ENCODE peak calls at places on chromosomes 5 and 9, in six cellular contexts. T, A, F, Z, P and Q are unnamed samples.

GRCh38 chr5:105640328-105640727 is 2030.4 kb downstream of the EFNA5 start:
- DNase-seq in T (no peak), A (no peak), F (no peak), Z (no peak), P (no peak), Q (no peak)

GRCh38 chr5:95712347-95712958 is 18.7 kb upstream of the RHOBTB3 start:
- DNase-seq in T (no peak), A (peak), F (no peak), Z (no peak), P (peak), Q (peak)

GRCh38 chr9:129333961-129334743 is 156.1 kb upstream of the IER5L start:
- DNase-seq in T (peak), A (peak), F (peak), Z (peak), P (peak), Q (peak)

GRCh38 chr9:96232539-96233241 is 69.3 kb downstream of the HSD17B3 start:
- DNase-seq in T (peak), A (peak), F (peak), Z (no peak), P (peak), Q (peak)

GRCh38 chr9:116942593-116943061 is 255.5 kb downstream of the TRIM32 start:
- DNase-seq in T (no peak), A (no peak), F (no peak), Z (no peak), P (no peak), Q (no peak)

GRCh38 chr5:100772548-100772947 is 130.5 kb downstream of the ST8SIA4 start:
- DNase-seq in T (no peak), A (no peak), F (peak), Z (no peak), P (no peak), Q (no peak)

GRCh38 chr9:132600326-132600984 is 18.0 kb downstream of the BARHL1 start:
- DNase-seq in T (no peak), A (no peak), F (no peak), Z (no peak), P (no peak), Q (no peak)

GRCh38 chr5:976849-977751 is 31.5 kb upstream of the NKD2 start:
- DNase-seq in T (peak), A (no peak), F (no peak), Z (no peak), P (no peak), Q (no peak)

GRCh38 chr5:142316051-142316450 is 8.8 kb downstream of the SPRY4 start:
- DNase-seq in T (no peak), A (peak), F (no peak), Z (no peak), P (no peak), Q (peak)

GRCh38 chr9:13810510-13810909 is 503.4 kb downstream of the NFIB start:
- DNase-seq in T (no peak), A (peak), F (no peak), Z (no peak), P (no peak), Q (no peak)

GRCh38 chr9:90915693-90916092 is 114.1 kb downstream of the SYK start:
- DNase-seq in T (peak), A (peak), F (no peak), Z (peak), P (peak), Q (peak)

GRCh38 chr5:1707467-1707866 is 92.2 kb downstream of the MRPL36 start:
- DNase-seq in T (no peak), A (no peak), F (no peak), Z (peak), P (no peak), Q (no peak)

GRCh38 chr5:94901071-94901979 is 282.9 kb downstream of the SLF1 start:
- DNase-seq in T (no peak), A (peak), F (no peak), Z (no peak), P (peak), Q (peak)

GRCh38 chr5:157513182-157513581 is 53.2 kb downstream of the NIPAL4 start:
- DNase-seq in T (no peak), A (no peak), F (no peak), Z (no peak), P (peak), Q (no peak)

GRCh38 chr9:123863164-123863855 is 66.6 kb downstream of the DENND1A start:
- DNase-seq in T (no peak), A (peak), F (no peak), Z (no peak), P (no peak), Q (no peak)

GRCh38 chr5:135046661-135047346 is 12.8 kb upstream of the PITX1 start:
- DNase-seq in T (no peak), A (no peak), F (no peak), Z (no peak), P (peak), Q (no peak)

GRCh38 chr5:93130623-93131022 is 450.4 kb downstream of the NR2F1-AS1 start:
- DNase-seq in T (no peak), A (peak), F (no peak), Z (no peak), P (no peak), Q (no peak)

GRCh38 chr9:130443456-130443801 is 1.3 kb upstream of the ASS1 start:
- DNase-seq in T (no peak), A (no peak), F (no peak), Z (no peak), P (no peak), Q (no peak)

GRCh38 chr5:157912621-157913325 is 53.8 kb upstream of the CLINT1 start:
- DNase-seq in T (no peak), A (no peak), F (no peak), Z (no peak), P (peak), Q (no peak)

GRCh38 chr9:3059781-3060468 is 216.0 kb upstream of the PUM3 start:
- DNase-seq in T (peak), A (no peak), F (no peak), Z (no peak), P (no peak), Q (no peak)

GRCh38 chr5:43063731-43064171 is 23.6 kb upstream of the ANXA2R start:
- DNase-seq in T (peak), A (no peak), F (no peak), Z (no peak), P (peak), Q (no peak)

GRCh38 chr9:108586451-108586850 is 269.3 kb downstream of the ACTL7B start:
- DNase-seq in T (no peak), A (no peak), F (no peak), Z (no peak), P (peak), Q (no peak)

GRCh38 chr9:133119461-133120342 is 1.3 kb downstream of the RALGDS start:
- DNase-seq in T (no peak), A (no peak), F (no peak), Z (no peak), P (no peak), Q (peak)

GRCh38 chr9:92228628-92229027 is 64.9 kb downstream of the IARS1 start:
- DNase-seq in T (no peak), A (no peak), F (no peak), Z (no peak), P (no peak), Q (no peak)

GRCh38 chr5:112149727-112150126 is 269.4 kb downstream of the EPB41L4A start:
- DNase-seq in T (no peak), A (no peak), F (no peak), Z (no peak), P (no peak), Q (no peak)

GRCh38 chr5:108233617-108234016 is 148.3 kb downstream of the FBXL17 start:
- DNase-seq in T (no peak), A (peak), F (no peak), Z (no peak), P (no peak), Q (no peak)

GRCh38 chr9:114653556-114654159 is 3.9 kb downstream of the TEX53 start:
- DNase-seq in T (peak), A (peak), F (peak), Z (peak), P (peak), Q (peak)

GRCh38 chr9:4620046-4620765 is 41.9 kb upstream of the PLPP6 start:
- DNase-seq in T (no peak), A (no peak), F (no peak), Z (no peak), P (peak), Q (no peak)

GRCh38 chr9:95003694-95004451 is 277.4 kb downstream of the AOPEP start:
- DNase-seq in T (peak), A (peak), F (no peak), Z (no peak), P (peak), Q (peak)

GRCh38 chr5:57675236-57675635 is 192.6 kb upstream of the ACTBL2 start:
- DNase-seq in T (no peak), A (no peak), F (no peak), Z (no peak), P (no peak), Q (no peak)

GRCh38 chr9:7879551-7880245 is 80.1 kb upstream of the DMAC1 start:
- DNase-seq in T (peak), A (no peak), F (peak), Z (peak), P (no peak), Q (no peak)

GRCh38 chr9:38443181-38443580 is 18.9 kb upstream of the IGFBPL1 start:
- DNase-seq in T (no peak), A (peak), F (no peak), Z (no peak), P (peak), Q (peak)

GRCh38 chr5:78603636-78604175 is 44.9 kb downstream of the LHFPL2 start:
- DNase-seq in T (no peak), A (no peak), F (no peak), Z (no peak), P (peak), Q (no peak)

GRCh38 chr9:22102347-22103053 is 93.4 kb upstream of the CDKN2B start:
- DNase-seq in T (no peak), A (no peak), F (no peak), Z (no peak), P (peak), Q (no peak)
- H2AFZ ChIP-seq in T (no peak), A (no peak), F (no peak), Z (peak), P (no peak), Q (peak)

DNA sequence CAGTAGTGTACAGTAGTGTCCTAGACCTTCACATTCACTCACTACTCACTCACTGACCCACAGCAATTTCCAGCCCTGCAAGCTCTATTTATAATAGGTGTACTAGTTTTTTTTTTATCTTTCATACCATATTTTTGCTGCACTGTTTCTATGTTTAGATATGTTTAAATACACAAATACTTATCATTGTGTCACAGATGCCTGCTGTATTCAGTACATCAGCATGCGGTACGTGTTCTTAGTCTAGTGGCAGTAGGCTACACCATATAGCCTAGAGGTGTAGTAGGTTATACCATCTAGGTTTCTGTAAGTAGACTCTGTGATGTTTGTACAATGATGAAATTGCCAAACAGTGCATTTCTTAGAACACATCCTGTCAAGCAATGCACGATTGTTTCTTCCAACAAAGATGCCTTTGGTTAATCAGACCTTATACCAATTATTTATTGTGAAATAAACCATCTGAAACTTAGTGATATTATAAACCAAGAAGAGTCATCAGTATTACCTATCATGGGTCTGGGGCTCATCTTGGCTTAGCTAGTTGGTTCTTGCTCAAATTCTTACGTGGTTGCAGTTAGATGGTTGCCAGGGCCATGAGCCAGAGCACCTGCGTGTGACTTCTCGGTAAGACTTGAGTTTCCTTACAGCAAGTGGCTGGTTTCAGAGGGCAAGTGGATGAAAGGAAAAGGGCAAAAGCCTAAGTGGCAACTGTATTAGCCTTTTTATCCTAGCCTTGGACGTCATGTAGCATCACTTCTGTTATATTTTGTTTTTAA is 41.1 kb downstream of the ERBIN start:
- DNase-seq in T (no peak), A (no peak), F (no peak), Z (no peak), P (peak), Q (peak)
- H3K23ac ChIP-seq in T (no peak), A (no peak), F (no peak), Z (no peak), P (no peak), Q (peak)

DNA sequence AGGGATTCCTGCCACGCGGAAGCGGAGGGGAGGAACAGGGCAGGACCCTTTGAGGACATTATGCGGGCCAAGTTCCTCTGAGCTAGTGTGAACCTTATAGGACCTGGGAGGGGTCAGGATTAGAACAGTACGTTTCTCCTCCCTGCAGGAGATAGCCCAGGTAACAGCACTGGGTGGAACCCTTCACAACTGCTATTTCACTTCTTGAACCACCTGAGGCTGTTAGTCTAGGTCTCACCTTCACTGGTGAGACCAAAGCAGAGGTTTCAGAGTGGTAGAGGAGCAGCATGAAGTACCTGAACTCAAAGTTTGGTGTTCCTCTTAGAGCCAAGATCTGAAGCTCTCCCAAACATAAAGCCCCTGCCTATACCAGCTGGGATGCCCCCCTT is 832 bp downstream of the EIF4EBP3 start:
- DNase-seq in T (no peak), A (no peak), F (no peak), Z (no peak), P (no peak), Q (no peak)
- H3K9ac ChIP-seq in T (peak), A (peak), F (peak), Z (peak), P (peak), Q (peak)

DNA sequence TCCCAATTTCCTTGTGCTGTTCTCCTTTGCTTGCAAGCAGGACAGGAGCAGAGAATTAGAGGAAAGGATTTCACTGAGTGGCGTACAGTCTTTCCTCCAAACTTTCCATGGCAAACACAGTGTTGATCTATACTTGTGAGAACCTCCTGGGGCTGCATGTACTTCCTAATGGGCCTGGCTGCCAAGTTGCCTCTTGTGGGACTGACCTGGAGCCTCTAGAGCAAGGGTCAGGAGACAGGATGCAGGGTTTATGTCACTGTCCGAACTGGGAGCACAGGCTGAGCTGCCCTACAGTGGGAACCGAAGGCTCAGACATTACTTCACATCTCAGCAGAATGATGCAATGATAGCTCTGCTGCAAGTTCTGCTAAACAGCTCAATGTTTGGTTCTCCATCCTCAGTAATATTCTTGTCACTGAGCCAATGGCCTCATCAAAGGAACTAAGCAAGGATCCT is 102.3 kb downstream of the ENC1 start:
- DNase-seq in T (no peak), A (peak), F (no peak), Z (no peak), P (peak), Q (peak)
- H2AFZ ChIP-seq in T (no peak), A (no peak), F (peak), Z (peak), P (no peak), Q (peak)

DNA sequence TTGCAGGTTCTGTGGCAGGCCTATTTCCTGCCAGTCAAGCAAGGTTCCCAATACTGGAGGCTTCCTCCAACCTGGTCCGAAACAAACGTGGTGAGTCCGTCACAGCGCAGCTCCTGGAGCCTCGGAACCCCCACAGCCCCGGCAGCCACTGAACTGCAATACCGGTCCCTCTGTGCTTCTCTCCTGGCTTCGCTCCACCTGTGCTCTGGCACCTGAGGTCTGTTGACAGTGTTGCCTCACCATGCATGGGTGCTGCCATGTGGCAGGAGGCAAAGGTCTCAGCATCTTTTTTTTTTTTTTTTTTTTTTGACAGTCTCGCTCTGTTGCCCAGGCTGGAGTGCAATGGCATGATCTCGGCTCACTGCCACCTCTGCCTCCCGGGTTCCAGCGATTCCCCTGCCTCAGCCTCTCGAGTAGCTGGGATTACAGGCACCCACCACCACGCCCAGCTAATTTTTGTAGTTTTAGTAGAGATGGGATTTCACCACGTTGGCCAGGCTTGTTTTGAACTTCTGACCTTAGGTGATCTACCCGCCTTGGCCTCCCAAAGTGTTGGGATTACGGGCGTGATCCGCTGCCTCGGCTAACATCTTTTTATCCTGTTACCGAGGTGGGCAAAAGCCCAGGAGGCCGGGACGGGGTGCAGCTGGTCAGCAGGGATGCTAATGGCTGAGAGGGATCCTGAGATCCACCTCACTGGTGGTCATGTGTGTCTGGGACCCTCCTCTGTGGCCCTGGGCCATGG is 57.1 kb upstream of the RNU6ATAC start:
- DNase-seq in T (no peak), A (no peak), F (no peak), Z (no peak), P (no peak), Q (no peak)
- H3K23ac ChIP-seq in T (no peak), A (no peak), F (no peak), Z (no peak), P (no peak), Q (no peak)

DNA sequence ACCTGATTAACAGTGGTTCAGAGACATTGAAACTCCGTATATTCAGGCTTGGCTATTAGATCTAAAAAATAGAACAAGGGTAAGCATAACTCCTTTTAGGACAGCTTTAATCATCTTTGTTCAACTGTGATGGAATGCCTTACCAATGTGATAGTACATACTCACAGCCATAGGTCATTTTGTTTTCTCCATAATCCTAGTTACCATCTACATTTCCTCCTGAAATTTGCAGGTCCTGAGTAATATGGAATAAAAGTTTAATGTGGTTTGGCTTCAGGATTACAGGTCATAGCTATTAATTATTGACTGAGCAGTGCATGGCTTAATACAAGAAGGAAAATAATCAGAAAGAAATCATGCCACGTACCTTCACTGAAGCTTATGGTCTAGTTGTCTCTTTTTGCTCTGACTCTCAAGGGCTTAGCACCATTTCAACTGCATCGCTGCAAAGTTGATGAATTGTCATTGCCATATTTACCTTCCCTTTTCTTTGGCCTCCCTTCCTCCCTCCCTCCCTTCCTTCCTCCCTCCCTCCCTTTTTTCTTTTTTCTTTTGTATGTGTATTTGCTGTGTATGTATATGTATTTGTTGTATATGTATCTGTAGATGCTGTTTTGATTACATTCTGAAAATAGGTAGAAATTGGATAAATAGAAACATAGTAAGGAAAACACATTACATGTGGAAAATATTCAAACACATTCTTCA is 250.9 kb upstream of the ZNF608 start:
- DNase-seq in T (no peak), A (peak), F (no peak), Z (no peak), P (peak), Q (peak)
- H3K9ac ChIP-seq in T (no peak), A (no peak), F (no peak), Z (no peak), P (no peak), Q (no peak)